ENCODE peak calls at places on chromosomes 13 and 19, in seven cellular contexts. S is hypothalamus; O is AG09319; R is activated T-cell treated with anti-CD3 and anti-CD28 coated beads, Interleukin-2, amount 50 U/mL, for 72 hours; M is psoas muscle; C is stimulated activated naive CD4-positive, alpha-beta T cell; B is IMR-90. H is an unnamed sample.

GRCh38 chr13:89550842-89551422 is 1796.6 kb upstream of the MIR17HG start:
- DNase-seq in B (no peak), S (no peak), C (no peak), O (no peak), M (no peak), R (no peak), H (no peak)

GRCh38 chr19:20339444-20339843 is 172.4 kb downstream of the ZNF486 start:
- DNase-seq in S (no peak), O (no peak), C (no peak), B (no peak), M (no peak), R (no peak), H (no peak)

GRCh38 chr13:35838356-35838755 is 292.8 kb downstream of the DCLK1 start:
- DNase-seq in R (no peak), S (no peak), C (no peak), B (peak; percentile 85), M (no peak), O (peak; percentile 28), H (no peak)

GRCh38 chr13:95019886-95020285 is 281.4 kb downstream of the ABCC4 start:
- DNase-seq in M (no peak), S (no peak), B (no peak), O (no peak), R (no peak), C (no peak), H (no peak)

GRCh38 chr13:113665582-113666323 is 1.3 kb upstream of the GRK1 start:
- DNase-seq in S (no peak), R (no peak), M (no peak), B (no peak), O (no peak), C (no peak), H (no peak)

GRCh38 chr19:3201072-3201700 is 15.5 kb downstream of the NCLN start:
- DNase-seq in O (no peak), R (no peak), B (no peak), M (no peak), S (no peak), C (no peak), H (no peak)

GRCh38 chr19:55649579-55650557 is 1.9 kb downstream of the CCDC106 start:
- DNase-seq in M (no peak), O (no peak), S (no peak), B (no peak), C (no peak), R (no peak), H (no peak)

GRCh38 chr13:27170521-27171243 is 929 bp downstream of the USP12 start:
- DNase-seq in O (no peak), M (peak; percentile 50), C (peak; percentile 30), R (peak; percentile 42), S (peak; percentile 43), B (no peak), H (peak; percentile 32)

GRCh38 chr13:112696869-112697465 is 7.1 kb downstream of the ATP11A start:
- DNase-seq in R (no peak), C (no peak), S (no peak), B (no peak), O (no peak), M (no peak), H (no peak)

GRCh38 chr19:49327878-49328544 is 3.0 kb upstream of the SLC6A16 start:
- DNase-seq in R (peak; percentile 52), O (no peak), C (peak; percentile 38), B (peak; percentile 23), S (no peak), M (no peak), H (no peak)

GRCh38 chr13:110392510-110393233 is 85.6 kb downstream of the COL4A2 start:
- DNase-seq in O (no peak), B (peak; percentile 78), C (no peak), R (no peak), S (no peak), M (no peak), H (no peak)

GRCh38 chr19:23312515-23312914 is 62.3 kb upstream of the ZNF724 start:
- DNase-seq in S (no peak), B (peak; percentile 7), R (no peak), O (no peak), M (no peak), C (no peak), H (no peak)

GRCh38 chr13:75222031-75222430 is 259.9 kb downstream of the TBC1D4 start:
- DNase-seq in C (no peak), S (no peak), B (peak; percentile 33), M (no peak), O (no peak), R (no peak), H (no peak)

GRCh38 chr13:34833562-34834182 is 108.4 kb upstream of the NBEA start:
- DNase-seq in B (peak; percentile 2), S (no peak), R (peak; percentile 0), C (no peak), O (no peak), M (no peak), H (no peak)

H was measured in cerebellum.